ENCODE peak calls at places on chromosomes 5 and 9, in eight cellular contexts. B, P, W, Q, E, U, Z and A are unnamed samples.

GRCh38 chr5:130102995-130103394 is 198.7 kb downstream of the CHSY3 start:
- DNase-seq in B (peak; percentile 32), Q (no peak), W (no peak), Z (no peak), E (no peak), P (no peak), U (no peak), A (no peak)

GRCh38 chr5:93226202-93226735 is 354.8 kb downstream of the NR2F1-AS1 start:
- DNase-seq in E (no peak), B (no peak), W (no peak), Z (no peak), Q (no peak), U (no peak), P (no peak), A (no peak)

GRCh38 chr9:118330191-118330986 is 626.2 kb downstream of the TLR4 start:
- DNase-seq in U (no peak), Q (no peak), W (no peak), P (no peak), Z (no peak), B (peak; percentile 58), E (no peak), A (no peak)

GRCh38 chr5:67516959-67517358 is 320.4 kb upstream of the CD180 start:
- DNase-seq in P (peak; percentile 22), Z (no peak), B (peak; percentile 87), W (no peak), E (no peak), Q (no peak), U (no peak), A (no peak)

GRCh38 chr5:108749130-108749861 is 1.6 kb downstream of the FER start:
- DNase-seq in Q (peak; percentile 80), W (peak; percentile 25), U (no peak), Z (peak; percentile 57), E (no peak), P (peak; percentile 89), B (peak; percentile 30), A (peak; percentile 76)

GRCh38 chr9:128007566-128008138 is 26.9 kb upstream of the EEIG1 start:
- DNase-seq in W (no peak), E (peak; percentile 26), B (peak; percentile 73), Z (peak; percentile 87), U (no peak), Q (peak; percentile 56), P (peak; percentile 75), A (peak; percentile 29)

GRCh38 chr9:133704711-133705181 is 33.4 kb downstream of the SARDH start:
- DNase-seq in W (no peak), P (no peak), E (peak; percentile 5), Z (no peak), B (no peak), Q (no peak), U (no peak), A (no peak)

GRCh38 chr5:111478266-111478665 is 34.1 kb downstream of the STARD4 start:
- DNase-seq in Q (no peak), P (no peak), U (no peak), W (no peak), Z (no peak), E (no peak), B (no peak), A (no peak)

GRCh38 chr9:131839281-131840084 is 99.6 kb upstream of the RAPGEF1 start:
- DNase-seq in U (no peak), Q (no peak), B (peak; percentile 80), Z (peak; percentile 47), W (no peak), P (no peak), E (no peak), A (no peak)

GRCh38 chr5:43652537-43653302 is 49.7 kb downstream of the NNT start:
- DNase-seq in P (no peak), Z (no peak), B (no peak), E (no peak), U (no peak), W (no peak), Q (no peak), A (peak; percentile 52)

GRCh38 chr5:54658014-54658413 is 140.5 kb downstream of the SNX18 start:
- DNase-seq in E (no peak), Z (no peak), B (peak; percentile 51), P (no peak), Q (no peak), U (no peak), W (no peak), A (peak; percentile 31)

GRCh38 chr9:70404261-70404660 is 10.2 kb downstream of the KLF9 start:
- DNase-seq in W (no peak), Q (peak; percentile 10), E (no peak), U (no peak), P (no peak), B (no peak), Z (no peak), A (peak; percentile 32)

GRCh38 chr5:1113805-1114586 is 2.1 kb upstream of the SLC12A7 start:
- DNase-seq in Z (no peak), U (no peak), E (no peak), W (no peak), P (no peak), B (no peak), Q (no peak), A (no peak)

GRCh38 chr5:1113332-1113690 is 1.4 kb upstream of the SLC12A7 start:
- DNase-seq in P (no peak), U (no peak), Z (no peak), Q (no peak), E (no peak), W (no peak), B (no peak), A (no peak)

GRCh38 chr5:1116109-1116735 is 4.4 kb upstream of the SLC12A7 start:
- DNase-seq in Q (no peak), Z (no peak), U (no peak), B (no peak), W (no peak), E (no peak), P (no peak), A (no peak)

GRCh38 chr5:1116977-1117376 is 5.1 kb upstream of the SLC12A7 start:
- DNase-seq in B (no peak), Z (no peak), W (no peak), Q (no peak), U (no peak), P (no peak), E (no peak), A (no peak)

GRCh38 chr5:1115123-1115815 is 3.4 kb upstream of the SLC12A7 start:
- DNase-seq in P (no peak), Z (no peak), U (no peak), W (no peak), Q (no peak), B (no peak), E (no peak), A (no peak)
- H3K4me1 ChIP-seq in P (peaks cover 19% of the 10 kb centered on the region), Z (peaks cover 11% of the 10 kb centered on the region), U (peaks cover 56% of the 10 kb centered on the region), W (peaks cover 3% of the 10 kb centered on the region), Q (peaks cover 4% of the 10 kb centered on the region), B (no peaks in the 10 kb centered on the region), E (peaks cover 16% of the 10 kb centered on the region), A (peaks cover under 1% of the 10 kb centered on the region)

GRCh38 chr5:134555223-134555790 is 29.8 kb downstream of the JADE2 start:
- DNase-seq in Z (no peak), E (no peak), P (no peak), B (no peak), Q (no peak), W (no peak), U (no peak), A (no peak)
- H3K4me3 ChIP-seq in Z (no peak overlapping the region), E (no peak overlapping the region), P (no peak overlapping the region), B (no peak overlapping the region), Q (no peak overlapping the region), W (no peak overlapping the region), U (no peak overlapping the region), A (no peak overlapping the region)

GRCh38 chr9:93116049-93116961 is 17.7 kb downstream of the NINJ1 start:
- DNase-seq in U (peak; percentile 45), Z (peak; percentile 54), W (no peak), P (no peak), E (peak; percentile 77), Q (peak; percentile 81), B (peak; percentile 40), A (peak; percentile 85)
- H3K27ac ChIP-seq in U (peak overlapping the region; percentile 67), Z (peak overlapping the region; percentile 32), W (no peak overlapping the region), P (no peak overlapping the region), E (peak overlapping the region; percentile 18), Q (no peak overlapping the region), B (peak overlapping the region; percentile 59), A (no peak overlapping the region)

DNA sequence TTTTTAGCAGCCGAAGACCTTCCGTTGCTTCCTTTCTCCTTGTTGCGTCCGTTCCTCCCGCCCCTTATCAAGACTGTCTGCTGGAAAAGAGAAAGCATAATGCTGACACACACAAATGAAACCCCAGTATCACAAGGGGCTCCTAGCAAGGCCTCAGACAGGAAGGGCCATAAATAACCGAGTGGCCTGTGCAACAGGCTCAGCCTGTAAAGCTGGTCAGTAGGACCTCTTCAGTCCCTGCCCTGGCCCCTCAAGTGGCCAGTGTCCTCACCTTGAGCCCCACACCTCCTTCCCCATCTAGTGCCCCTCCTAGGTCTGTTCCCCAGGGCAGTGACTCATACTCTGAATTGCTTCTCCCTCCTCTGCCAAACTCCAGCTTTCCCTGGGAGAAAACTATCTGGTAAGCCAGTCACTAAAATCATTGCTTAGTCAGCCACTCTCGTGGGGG is 174.6 kb upstream of the IL12B start:
- DNase-seq in U (no peak), W (no peak), B (peak; percentile 77), E (no peak), Z (no peak), Q (peak; percentile 52), P (peak; percentile 90), A (peak; percentile 68)
- H3K4me1 ChIP-seq in U (no peaks in the 10 kb centered on the region), W (no peaks in the 10 kb centered on the region), B (peaks cover 16% of the 10 kb centered on the region), E (no peaks in the 10 kb centered on the region), Z (no peaks in the 10 kb centered on the region), Q (no peaks in the 10 kb centered on the region), P (peaks cover 44% of the 10 kb centered on the region), A (peaks cover 6% of the 10 kb centered on the region)

DNA sequence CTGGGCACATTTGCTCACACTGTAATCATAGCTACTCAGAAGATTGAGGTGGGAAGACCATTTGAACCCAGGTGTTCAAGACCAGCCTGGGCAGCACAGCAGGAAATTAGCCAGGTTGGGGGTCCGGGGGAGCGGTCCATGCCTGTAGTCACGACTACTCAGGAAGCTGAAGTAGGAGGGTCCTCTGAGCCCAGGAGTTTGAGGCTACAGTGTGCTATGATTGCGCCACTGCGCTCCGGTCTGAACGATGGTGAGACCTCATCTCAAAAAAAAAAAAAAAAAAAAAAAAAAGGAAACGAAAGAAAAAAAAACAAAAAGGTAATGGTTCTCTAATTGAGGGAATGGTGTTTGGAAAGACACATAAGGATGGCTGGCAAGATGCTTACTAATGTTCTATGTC is 97.1 kb downstream of the DENND1A start:
- DNase-seq in W (no peak), B (no peak), E (no peak), Q (no peak), P (no peak), U (no peak), Z (no peak), A (no peak)
- H3K4me3 ChIP-seq in W (no peak overlapping the region), B (no peak overlapping the region), E (no peak overlapping the region), Q (no peak overlapping the region), P (no peak overlapping the region), U (no peak overlapping the region), Z (no peak overlapping the region), A (no peak overlapping the region)

DNA sequence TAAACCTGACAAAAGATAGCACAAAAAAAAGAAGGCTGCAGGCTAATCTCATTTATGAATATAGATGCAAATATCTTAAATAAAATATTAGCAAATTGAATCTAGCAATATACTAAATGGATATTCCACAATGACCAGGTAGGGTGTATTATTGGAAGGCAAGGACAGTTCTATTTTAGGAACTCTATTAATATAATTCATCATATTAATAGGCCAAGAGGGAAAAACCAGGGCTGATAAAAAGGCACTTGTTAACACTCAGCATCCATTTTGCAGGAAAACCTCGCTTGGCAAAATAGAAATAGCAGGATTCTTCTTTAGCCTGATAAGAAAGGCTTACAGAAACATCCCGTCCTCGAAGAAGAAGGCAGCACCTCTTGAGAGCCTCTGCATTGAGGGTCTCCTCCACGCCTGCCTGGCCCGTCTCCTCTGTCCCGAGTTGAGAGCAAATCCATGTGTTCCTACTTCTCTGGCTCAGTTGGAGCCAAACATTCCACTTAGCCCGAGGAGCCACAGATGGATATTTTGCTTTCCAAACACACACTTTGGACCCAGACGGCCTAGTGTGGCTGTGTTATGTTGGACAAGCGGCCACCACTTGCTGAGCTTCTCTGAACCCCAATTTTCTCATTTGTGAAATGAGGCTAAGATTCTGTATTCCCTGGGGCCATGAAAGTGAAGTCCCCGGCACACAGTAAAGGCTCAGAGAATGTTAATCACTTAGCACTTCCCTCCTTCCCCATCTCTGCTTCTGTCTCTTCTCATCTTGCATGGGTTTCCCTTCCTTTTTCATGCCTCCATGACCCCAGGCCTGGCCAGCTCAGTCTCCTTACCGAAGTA is 181.8 kb upstream of the MVB12B start:
- DNase-seq in E (no peak), B (no peak), Z (no peak), W (no peak), Q (no peak), P (peak; percentile 23), U (no peak), A (no peak)
- H3K27ac ChIP-seq in E (no peak overlapping the region), B (no peak overlapping the region), Z (no peak overlapping the region), W (no peak overlapping the region), Q (no peak overlapping the region), P (peak overlapping the region; percentile 70), U (no peak overlapping the region), A (peak overlapping the region; percentile 2)